ENCODE peak calls at places on chromosomes 2 and 18, in nine cellular contexts. N is neural crest cell; S is GM13976; A is endothelial cell; O is A549; Z is fibroblast of lung; U is CD4-positive, alpha-beta T cell; L is HFFc6; W is tibial artery. P is an unnamed sample.

GRCh38 chr2:239200646-239201530 is 199.9 kb downstream of the HDAC4 start:
- DNase-seq in N (no peak), S (no peak), A (no peak), O (no peak), Z (no peak), U (no peak), L (no peak), W (peak; percentile 48), P (no peak)

GRCh38 chr2:217463402-217464075 is 539.3 kb downstream of the TNS1 start:
- DNase-seq in N (no peak), S (no peak), A (no peak), O (no peak), Z (no peak), U (no peak), L (no peak), W (no peak), P (no peak)

GRCh38 chr2:230924470-230925341 is at the start of gene GPR55:
- DNase-seq in N (no peak), S (peak; percentile 80), A (peak; percentile 44), O (peak; percentile 20), Z (no peak), U (peak; percentile 34), L (no peak), W (peak; percentile 54), P (peak; percentile 13)

GRCh38 chr2:200609027-200609614 is 23.3 kb downstream of the AOX1 start:
- DNase-seq in N (no peak), S (no peak), A (no peak), O (peak; percentile 48), Z (peak; percentile 92), U (no peak), L (peak; percentile 89), W (no peak), P (no peak)

GRCh38 chr18:46917808-46918600 is 602 bp downstream of the KATNAL2 start:
- DNase-seq in N (no peak), S (peak; percentile 58), A (peak; percentile 10), O (no peak), Z (peak; percentile 33), U (no peak), L (peak; percentile 8), W (no peak), P (peak; percentile 25)

GRCh38 chr2:218885981-218886447 is 5.4 kb downstream of the WNT10A start:
- DNase-seq in N (no peak), S (peak; percentile 75), A (no peak), O (no peak), Z (no peak), U (no peak), L (no peak), W (no peak), P (no peak)

GRCh38 chr2:238700506-238701050 is 147.3 kb upstream of the TWIST2 start:
- DNase-seq in N (no peak), S (no peak), A (no peak), O (no peak), Z (no peak), U (no peak), L (no peak), W (peak; percentile 37), P (peak; percentile 21)

GRCh38 chr18:48079885-48080284 is 149.4 kb upstream of the SMAD2 start:
- DNase-seq in N (no peak), S (no peak), A (no peak), O (no peak), Z (no peak), U (no peak), L (no peak), W (no peak), P (no peak)

GRCh38 chr2:27249891-27250651 is 12.8 kb downstream of the SLC30A3 start:
- DNase-seq in N (peak; percentile 70), S (peak; percentile 88), A (peak; percentile 79), O (peak; percentile 79), Z (peak; percentile 20), U (peak; percentile 45), L (peak; percentile 11), W (no peak), P (no peak)

GRCh38 chr2:43224571-43225092 is 1.8 kb downstream of the ZFP36L2 start:
- DNase-seq in N (peak; percentile 19), S (no peak), A (peak; percentile 25), O (no peak), Z (peak; percentile 48), U (peak; percentile 51), L (no peak), W (no peak), P (no peak)

GRCh38 chr2:46146866-46147502 is 150.2 kb upstream of the EPAS1 start:
- DNase-seq in N (no peak), S (peak; percentile 38), A (no peak), O (no peak), Z (no peak), U (no peak), L (no peak), W (no peak), P (no peak)

GRCh38 chr2:155368934-155369333 is 670.4 kb downstream of the KCNJ3 start:
- DNase-seq in N (no peak), S (no peak), A (no peak), O (no peak), Z (peak; percentile 4), U (no peak), L (peak; percentile 13), W (no peak), P (no peak)
- TF ChIP-seq CTCF in N (peak; percentile 62), S (peak; percentile 24), A (peak; percentile 55), O (peak; percentile 46), Z (no peak), U (peak; percentile 25), L (peak; percentile 72), W (no peak), P (no peak)

GRCh38 chr2:97770450-97770849 is 57.1 kb downstream of the ZAP70 start:
- DNase-seq in N (no peak), S (no peak), A (no peak), O (no peak), Z (no peak), U (no peak), L (no peak), W (no peak), P (no peak)

GRCh38 chr2:97769308-97769707 is 55.9 kb downstream of the ZAP70 start:
- DNase-seq in N (no peak), S (no peak), A (no peak), O (no peak), Z (no peak), U (no peak), L (no peak), W (no peak), P (no peak)

GRCh38 chr2:97779141-97779540 is 65.8 kb downstream of the ZAP70 start:
- DNase-seq in N (no peak), S (no peak), A (no peak), O (no peak), Z (no peak), U (no peak), L (no peak), W (no peak), P (no peak)

GRCh38 chr2:97775074-97775473 is 61.7 kb downstream of the ZAP70 start:
- DNase-seq in N (no peak), S (no peak), A (no peak), O (no peak), Z (no peak), U (no peak), L (no peak), W (no peak), P (no peak)

DNA sequence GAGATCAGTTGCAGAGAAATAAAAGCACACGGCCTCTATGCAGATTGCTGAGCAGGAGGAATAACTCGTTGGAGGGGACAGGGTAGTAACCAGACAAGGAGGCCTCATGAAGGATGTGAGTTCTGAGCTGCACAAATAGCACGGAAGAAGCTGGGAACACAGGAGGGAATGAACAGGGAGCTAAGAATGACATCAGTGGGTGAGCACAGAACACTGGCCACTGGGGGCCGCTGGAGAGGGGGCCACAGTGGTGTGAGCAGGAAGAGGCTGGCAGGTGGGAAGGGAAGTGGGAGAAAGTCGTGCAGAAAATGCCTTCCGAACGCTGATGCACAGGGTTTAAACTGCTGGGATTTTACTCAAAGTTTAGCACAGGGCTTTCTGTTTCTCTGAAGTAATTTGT is 61.0 kb downstream of the ZAP70 start:
- DNase-seq in N (no peak), S (no peak), A (peak; percentile 68), O (no peak), Z (peak; percentile 5), U (no peak), L (no peak), W (no peak), P (no peak)
- TF ChIP-seq CTCF in N (peak; percentile 44), S (peak; percentile 21), A (peak; percentile 46), O (peak; percentile 6), Z (peak; percentile 10), U (no peak), L (no peak), W (no peak), P (no peak)

DNA sequence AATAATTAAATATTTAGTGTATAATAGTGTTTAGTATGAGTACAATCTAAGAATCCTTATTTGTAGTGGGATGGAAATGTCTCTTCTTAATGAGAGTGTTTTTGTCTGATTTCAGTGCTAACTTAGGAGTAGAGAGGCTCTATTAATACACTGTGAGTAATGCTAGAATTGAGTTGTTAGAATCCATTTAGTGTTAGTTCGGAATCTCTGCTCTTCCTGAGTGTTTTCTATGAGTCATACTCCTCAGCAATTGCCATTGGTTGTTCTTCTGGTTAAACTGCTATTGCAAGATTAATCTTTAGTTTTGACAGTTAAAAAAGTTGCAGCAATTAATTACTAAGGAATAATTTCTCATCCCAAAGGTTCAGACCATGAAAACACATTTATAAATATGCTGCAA is 828.6 kb upstream of the POU3F3 start:
- DNase-seq in N (no peak), S (no peak), A (no peak), O (no peak), Z (peak; percentile 51), U (no peak), L (no peak), W (no peak), P (no peak)
- TF ChIP-seq CTCF in N (no peak), S (no peak), A (no peak), O (no peak), Z (no peak), U (no peak), L (no peak), W (no peak), P (no peak)

GRCh38 chr2:44672431-44672830 is 269.1 kb upstream of the SIX3 start:
- DNase-seq in N (no peak), S (no peak), A (no peak), O (no peak), Z (no peak), U (no peak), L (no peak), W (no peak), P (no peak)

GRCh38 chr2:44671896-44672295 is 269.6 kb upstream of the SIX3 start:
- DNase-seq in N (no peak), S (no peak), A (no peak), O (no peak), Z (no peak), U (no peak), L (no peak), W (no peak), P (no peak)

GRCh38 chr2:44671276-44671675 is 270.2 kb upstream of the SIX3 start:
- DNase-seq in N (no peak), S (no peak), A (no peak), O (no peak), Z (no peak), U (no peak), L (no peak), W (no peak), P (no peak)

GRCh38 chr2:44663471-44664073 is 277.9 kb upstream of the SIX3 start:
- DNase-seq in N (no peak), S (no peak), A (no peak), O (no peak), Z (peak; percentile 64), U (no peak), L (no peak), W (no peak), P (no peak)

DNA sequence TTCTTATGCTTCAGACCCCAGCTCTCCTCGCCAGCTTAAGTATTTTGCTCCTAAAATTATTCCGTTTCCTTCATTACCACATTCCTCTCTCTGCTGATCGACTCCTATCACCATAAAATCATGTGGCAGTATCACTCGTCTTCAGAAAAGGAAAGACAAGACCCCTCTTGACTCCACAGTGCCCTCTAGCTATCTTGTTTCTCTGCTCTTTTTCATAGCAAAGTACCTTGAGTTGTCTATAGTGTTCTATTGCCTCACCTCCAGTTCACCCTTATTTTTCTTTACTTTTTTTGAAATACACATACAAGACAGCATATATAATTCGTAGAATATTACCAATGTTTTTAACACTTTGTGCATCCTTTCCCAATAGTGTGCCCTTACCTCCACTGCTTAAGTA is 273.2 kb upstream of the SIX3 start:
- DNase-seq in N (no peak), S (peak; percentile 45), A (no peak), O (peak; percentile 7), Z (no peak), U (no peak), L (no peak), W (no peak), P (no peak)
- TF ChIP-seq CTCF in N (no peak), S (peak; percentile 27), A (no peak), O (peak; percentile 44), Z (no peak), U (no peak), L (no peak), W (no peak), P (no peak)